ENCODE peak calls at places on chromosomes 11 and 22, in seven cellular contexts. C, W, F, D, G, O and R are unnamed samples. For H3K4me1 and H3K27me3, the result is how much of the 10 kb centered on the place peaks cover.

GRCh38 chr11:86369668-86370067 is 5.0 kb upstream of the CCDC81 start:
- DNase-seq in C (no peak), W (no peak), F (no peak), D (no peak), G (no peak), O (no peak), R (no peak)

GRCh38 chr11:1077417-1078119 is 2.9 kb downstream of the MUC2 start:
- DNase-seq in C (no peak), W (no peak), F (no peak), D (no peak), G (no peak), O (no peak), R (peak)

GRCh38 chr11:77821349-77821851 is 456 bp downstream of the AAMDC start:
- DNase-seq in C (peak), W (no peak), F (peak), D (peak), G (peak), O (no peak), R (no peak)

GRCh38 chr11:110432713-110433392 is 3.1 kb downstream of the FDX1 start:
- DNase-seq in C (peak), W (no peak), F (peak), D (no peak), G (no peak), O (no peak), R (no peak)

GRCh38 chr22:49629586-49630447 is 197.9 kb downstream of the BRD1 start:
- DNase-seq in C (no peak), W (no peak), F (no peak), D (no peak), G (no peak), O (no peak), R (peak)

GRCh38 chr22:38032681-38033521 is 24.3 kb upstream of the PICK1 start:
- DNase-seq in C (no peak), W (no peak), F (peak), D (no peak), G (no peak), O (no peak), R (no peak)

GRCh38 chr22:17705565-17706450 is 67.3 kb downstream of the BCL2L13 start:
- DNase-seq in C (peak), W (no peak), F (no peak), D (no peak), G (no peak), O (no peak), R (no peak)

GRCh38 chr11:58784995-58785394 is 53.3 kb upstream of the GLYAT start:
- DNase-seq in C (no peak), W (no peak), F (no peak), D (no peak), G (no peak), O (no peak), R (no peak)

GRCh38 chr11:114061053-114062049 is 1.8 kb downstream of the ZBTB16 start:
- DNase-seq in C (no peak), W (peak), F (peak), D (no peak), G (peak), O (no peak), R (no peak)

GRCh38 chr11:127789887-127790286 is 789.3 kb upstream of the KIRREL3 start:
- DNase-seq in C (peak), W (no peak), F (no peak), D (no peak), G (no peak), O (no peak), R (peak)

GRCh38 chr11:35390737-35391682 is 28.3 kb downstream of the SLC1A2 start:
- DNase-seq in C (peak), W (peak), F (peak), D (no peak), G (no peak), O (peak), R (no peak)

GRCh38 chr22:27663812-27664211 is 137.7 kb downstream of the MN1 start:
- DNase-seq in C (peak), W (no peak), F (no peak), D (no peak), G (no peak), O (no peak), R (no peak)

GRCh38 chr22:37911697-37912096 is 5.6 kb downstream of the MICALL1 start:
- DNase-seq in C (no peak), W (no peak), F (no peak), D (no peak), G (no peak), O (no peak), R (no peak)

GRCh38 chr22:37412445-37413250 is 14.6 kb downstream of the ELFN2 start:
- DNase-seq in C (peak), W (no peak), F (no peak), D (no peak), G (no peak), O (no peak), R (no peak)

GRCh38 chr11:44623321-44623715 is 57.9 kb downstream of the CD82 start:
- DNase-seq in C (no peak), W (peak), F (no peak), D (no peak), G (no peak), O (no peak), R (no peak)

GRCh38 chr11:96149743-96150555 is 193.0 kb downstream of the MAML2 start:
- DNase-seq in C (peak), W (no peak), F (peak), D (no peak), G (no peak), O (no peak), R (no peak)

GRCh38 chr22:39545310-39546063 is 12.9 kb upstream of the RPS19BP1 start:
- DNase-seq in C (no peak), W (no peak), F (peak), D (no peak), G (peak), O (no peak), R (no peak)

GRCh38 chr11:109730669-109731068 is 308.7 kb downstream of the C11orf87 start:
- DNase-seq in C (no peak), W (no peak), F (no peak), D (no peak), G (no peak), O (no peak), R (no peak)

GRCh38 chr11:12832828-12833227 is 158.6 kb downstream of the TEAD1 start:
- DNase-seq in C (no peak), W (no peak), F (no peak), D (no peak), G (no peak), O (no peak), R (peak)

GRCh38 chr11:55714982-55715888 is 53.2 kb downstream of the OR4C6 start:
- DNase-seq in C (peak), W (no peak), F (no peak), D (no peak), G (no peak), O (no peak), R (peak)

GRCh38 chr22:37394341-37394740 is 32.9 kb downstream of the ELFN2 start:
- DNase-seq in C (no peak), W (no peak), F (no peak), D (no peak), G (no peak), O (no peak), R (no peak)

GRCh38 chr11:133052537-133052936 is 479.8 kb downstream of the OPCML start:
- DNase-seq in C (no peak), W (no peak), F (no peak), D (no peak), G (no peak), O (no peak), R (no peak)

GRCh38 chr11:37988031-37988430 is 1390.0 kb upstream of the RAG2 start:
- DNase-seq in C (no peak), W (no peak), F (peak), D (no peak), G (no peak), O (no peak), R (no peak)

GRCh38 chr22:19066531-19067271 is 55.5 kb downstream of the DGCR2 start:
- DNase-seq in C (peak), W (no peak), F (peak), D (no peak), G (peak), O (no peak), R (no peak)

GRCh38 chr11:90414221-90414620 is 191.4 kb upstream of the CHORDC1 start:
- DNase-seq in C (no peak), W (no peak), F (no peak), D (no peak), G (no peak), O (no peak), R (no peak)

GRCh38 chr11:119108151-119108856 is 1.2 kb downstream of the C2CD2L start:
- DNase-seq in C (peak), W (peak), F (peak), D (no peak), G (no peak), O (peak), R (peak)

GRCh38 chr11:70854201-70854600 is 398.2 kb downstream of the SHANK2 start:
- DNase-seq in C (no peak), W (no peak), F (no peak), D (no peak), G (no peak), O (no peak), R (no peak)

GRCh38 chr11:12838463-12839120 is 164.4 kb downstream of the TEAD1 start:
- DNase-seq in C (no peak), W (no peak), F (peak), D (no peak), G (no peak), O (no peak), R (no peak)

GRCh38 chr11:78265326-78265725 is 76.6 kb downstream of the USP35 start:
- DNase-seq in C (peak), W (no peak), F (no peak), D (no peak), G (no peak), O (no peak), R (no peak)

GRCh38 chr11:30508594-30508993 is 77.6 kb downstream of the MPPED2 start:
- DNase-seq in C (no peak), W (no peak), F (no peak), D (no peak), G (no peak), O (no peak), R (no peak)

GRCh38 chr11:36149538-36150242 is 139.5 kb downstream of the COMMD9 start:
- DNase-seq in C (peak), W (peak), F (peak), D (peak), G (peak), O (peak), R (peak)

GRCh38 chr11:57349491-57350274 is 11.5 kb downstream of the P2RX3 start:
- DNase-seq in C (peak), W (peak), F (peak), D (peak), G (peak), O (no peak), R (peak)

GRCh38 chr11:123477205-123477907 is 47.3 kb downstream of the GRAMD1B start:
- DNase-seq in C (no peak), W (no peak), F (no peak), D (no peak), G (no peak), O (no peak), R (no peak)

GRCh38 chr22:42611076-42611475 is 3.6 kb downstream of the POLDIP3 start:
- DNase-seq in C (no peak), W (no peak), F (peak), D (no peak), G (no peak), O (no peak), R (no peak)
- H3K4me1 ChIP-seq in C (under half), W (half or more), F (under half), D (half or more), G (half or more), O (under half), R (under half)

GRCh38 chr11:33859306-33859705 is 32.6 kb downstream of the LMO2 start:
- DNase-seq in C (no peak), W (no peak), F (no peak), D (no peak), G (no peak), O (no peak), R (no peak)
- H3K27me3 ChIP-seq in C (half or more), W (under half), F (under half), D (under half), G (under half), O (under half), R (under half)

GRCh38 chr11:92753161-92753560 is 216.3 kb upstream of the MTNR1B start:
- DNase-seq in C (no peak), W (no peak), F (no peak), D (no peak), G (no peak), O (no peak), R (no peak)
- H3K4me3 ChIP-seq in C (no peak), W (no peak), F (no peak), D (no peak), G (no peak), O (no peak), R (no peak)

GRCh38 chr22:25962711-25963110 is 206.6 kb upstream of the SEZ6L start:
- DNase-seq in C (no peak), W (no peak), F (no peak), D (no peak), G (no peak), O (no peak), R (no peak)
- H3K4me1 ChIP-seq in C (under half), W (under half), F (under half), D (under half), G (under half), O (under half), R (under half)

GRCh38 chr22:43883012-43883661 is 8.7 kb downstream of the PNPLA5 start:
- DNase-seq in C (peak), W (peak), F (peak), D (no peak), G (no peak), O (peak), R (peak)
- H3K27me3 ChIP-seq in C (under half), W (half or more), F (under half), D (half or more), G (under half), O (under half), R (under half)

GRCh38 chr11:22192289-22192641 is 620 bp upstream of the ANO5 start:
- DNase-seq in C (no peak), W (peak), F (no peak), D (no peak), G (no peak), O (no peak), R (no peak)

GRCh38 chr11:22190827-22191463 is 1.9 kb upstream of the ANO5 start:
- DNase-seq in C (no peak), W (no peak), F (no peak), D (no peak), G (no peak), O (no peak), R (no peak)

GRCh38 chr11:22193348-22194051 is 615 bp downstream of the ANO5 start:
- DNase-seq in C (no peak), W (peak), F (no peak), D (peak), G (peak), O (no peak), R (peak)

GRCh38 chr11:22194907-22195306 is 2.0 kb downstream of the ANO5 start:
- DNase-seq in C (no peak), W (no peak), F (no peak), D (no peak), G (no peak), O (no peak), R (no peak)

DNA sequence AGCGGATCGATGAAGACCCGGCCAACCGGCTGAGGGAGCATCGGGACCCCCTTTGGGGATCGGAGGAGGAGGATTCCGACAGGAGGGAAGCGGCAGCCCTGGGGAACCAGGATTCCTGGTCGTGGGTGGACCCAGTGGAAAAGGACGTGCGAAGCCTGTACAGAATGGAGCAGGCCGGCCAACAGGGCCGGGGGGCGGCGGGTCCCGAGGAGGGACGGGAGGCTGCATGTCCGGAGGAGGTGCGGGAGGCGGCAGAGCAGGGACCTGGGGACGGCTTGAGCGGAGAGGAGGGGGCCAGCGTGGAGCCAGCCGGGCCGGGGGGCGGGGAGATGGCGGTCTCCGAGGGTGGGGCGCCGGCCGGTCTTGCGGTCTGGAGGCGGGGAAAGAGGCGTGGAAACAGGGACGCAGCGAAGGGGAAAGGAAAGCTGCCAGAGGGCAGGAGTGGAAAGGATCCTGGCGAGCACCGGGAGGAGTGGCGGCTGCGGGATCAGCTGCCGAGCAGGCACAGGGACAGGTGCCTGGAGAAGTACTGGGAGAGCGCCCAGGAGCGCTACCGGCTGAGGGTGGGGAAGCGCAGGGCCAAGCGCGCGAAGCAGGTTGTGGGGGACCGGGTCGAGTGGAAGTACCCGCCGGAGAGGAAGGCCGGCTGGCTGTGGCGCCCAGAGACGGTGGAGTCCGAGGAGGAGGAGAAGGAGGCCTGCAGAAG is at the start of gene ANO5:
- DNase-seq in C (no peak), W (peak), F (peak), D (peak), G (peak), O (peak), R (peak)
- H3K4me3 ChIP-seq in C (no peak), W (peak), F (peak), D (peak), G (peak), O (peak), R (peak)

GRCh38 chr11:130979386-130979972 is 63.2 kb upstream of the SNX19 start:
- DNase-seq in C (peak), W (no peak), F (peak), D (no peak), G (no peak), O (no peak), R (peak)

GRCh38 chr11:130980463-130980862 is 64.2 kb upstream of the SNX19 start:
- DNase-seq in C (no peak), W (no peak), F (no peak), D (no peak), G (no peak), O (no peak), R (no peak)
- H3K4me1 ChIP-seq in C (under half), W (under half), F (under half), D (under half), G (under half), O (under half), R (under half)

GRCh38 chr22:43409046-43409445 is 2.8 kb upstream of the MPPED1 start:
- DNase-seq in C (no peak), W (no peak), F (no peak), D (no peak), G (no peak), O (no peak), R (no peak)
- H3K27me3 ChIP-seq in C (under half), W (half or more), F (half or more), D (half or more), G (under half), O (under half), R (under half)

DNA sequence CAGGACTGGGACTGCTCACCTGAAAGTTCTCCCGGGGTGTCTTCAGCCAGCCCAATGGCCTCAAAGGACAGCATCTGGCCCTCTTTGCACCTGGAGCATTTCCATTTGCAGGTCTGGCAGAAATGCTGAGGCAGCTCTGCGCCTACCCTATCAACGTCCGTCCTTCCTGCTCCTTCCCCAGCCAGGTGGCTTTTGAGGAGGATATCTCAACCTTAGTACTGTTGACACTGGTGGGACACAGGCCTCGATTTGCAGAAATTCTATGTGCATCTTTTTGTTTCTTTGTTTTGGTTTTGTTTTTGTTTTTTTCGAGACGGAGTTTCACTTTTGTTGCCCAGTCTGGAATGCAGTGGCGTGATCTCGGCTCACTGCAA is 5.0 kb downstream of the MOGAT2 start:
- DNase-seq in C (no peak), W (no peak), F (no peak), D (no peak), G (no peak), O (no peak), R (no peak)
- H3K4me3 ChIP-seq in C (no peak), W (no peak), F (no peak), D (no peak), G (no peak), O (no peak), R (no peak)

GRCh38 chr11:3861698-3862097 is 6.2 kb downstream of the STIM1 start:
- DNase-seq in C (no peak), W (no peak), F (peak), D (no peak), G (no peak), O (no peak), R (no peak)
- H3K4me1 ChIP-seq in C (under half), W (half or more), F (under half), D (half or more), G (half or more), O (under half), R (under half)